ENCODE peak calls at places on chromosomes 12 and 14, in seven cellular contexts. One of them, this sample, is unnamed.

GRCh38 chr12:68446896-68447806 is 115.0 kb upstream of the MDM1 start:
- DNase-seq in M059J: no peak
- DNase-seq in stomach: no peak
- DNase-seq in epithelial cell of prostate: no peak
- DNase-seq in stimulated activated CD4-positive, alpha-beta T cell treated with anti-CD3 and anti-CD28 coated beads, Interleukin-2, amount 100 ng/mL, for 24 hours: no peak
- DNase-seq in left ventricle myocardium inferior: no peak
- DNase-seq in GM23248: peak
- DNase-seq in this sample: no peak

GRCh38 chr14:73637830-73638229 is 7.0 kb upstream of the DNAL1 start:
- DNase-seq in M059J: no peak
- DNase-seq in stomach: no peak
- DNase-seq in epithelial cell of prostate: no peak
- DNase-seq in stimulated activated CD4-positive, alpha-beta T cell treated with anti-CD3 and anti-CD28 coated beads, Interleukin-2, amount 100 ng/mL, for 24 hours: no peak
- DNase-seq in left ventricle myocardium inferior: no peak
- DNase-seq in GM23248: no peak
- DNase-seq in this sample: no peak

GRCh38 chr14:31297112-31297511 is 89.5 kb upstream of the HECTD1 start:
- DNase-seq in M059J: no peak
- DNase-seq in stomach: no peak
- DNase-seq in epithelial cell of prostate: no peak
- DNase-seq in stimulated activated CD4-positive, alpha-beta T cell treated with anti-CD3 and anti-CD28 coated beads, Interleukin-2, amount 100 ng/mL, for 24 hours: no peak
- DNase-seq in left ventricle myocardium inferior: no peak
- DNase-seq in GM23248: no peak
- DNase-seq in this sample: no peak

GRCh38 chr14:49549446-49549845 is 36.7 kb downstream of the RPS29 start:
- DNase-seq in M059J: no peak
- DNase-seq in stomach: no peak
- DNase-seq in epithelial cell of prostate: no peak
- DNase-seq in stimulated activated CD4-positive, alpha-beta T cell treated with anti-CD3 and anti-CD28 coated beads, Interleukin-2, amount 100 ng/mL, for 24 hours: no peak
- DNase-seq in left ventricle myocardium inferior: no peak
- DNase-seq in GM23248: no peak
- DNase-seq in this sample: no peak

GRCh38 chr14:103857256-103857655 is 9.9 kb upstream of the PPP1R13B start:
- DNase-seq in M059J: no peak
- DNase-seq in stomach: no peak
- DNase-seq in epithelial cell of prostate: no peak
- DNase-seq in stimulated activated CD4-positive, alpha-beta T cell treated with anti-CD3 and anti-CD28 coated beads, Interleukin-2, amount 100 ng/mL, for 24 hours: no peak
- DNase-seq in left ventricle myocardium inferior: no peak
- DNase-seq in GM23248: no peak
- DNase-seq in this sample: no peak

GRCh38 chr12:50655374-50655921 is 108.5 kb upstream of the ATF1 start:
- DNase-seq in M059J: no peak
- DNase-seq in stomach: no peak
- DNase-seq in epithelial cell of prostate: no peak
- DNase-seq in stimulated activated CD4-positive, alpha-beta T cell treated with anti-CD3 and anti-CD28 coated beads, Interleukin-2, amount 100 ng/mL, for 24 hours: no peak
- DNase-seq in left ventricle myocardium inferior: no peak
- DNase-seq in GM23248: no peak
- DNase-seq in this sample: no peak

GRCh38 chr12:70543444-70543843 is 93.8 kb downstream of the PTPRB start:
- DNase-seq in M059J: peak
- DNase-seq in stomach: no peak
- DNase-seq in epithelial cell of prostate: no peak
- DNase-seq in stimulated activated CD4-positive, alpha-beta T cell treated with anti-CD3 and anti-CD28 coated beads, Interleukin-2, amount 100 ng/mL, for 24 hours: no peak
- DNase-seq in left ventricle myocardium inferior: no peak
- DNase-seq in GM23248: peak
- DNase-seq in this sample: no peak

GRCh38 chr14:32217301-32217700 is 14.2 kb upstream of the RNU6-8 start:
- DNase-seq in M059J: no peak
- DNase-seq in stomach: no peak
- DNase-seq in epithelial cell of prostate: no peak
- DNase-seq in stimulated activated CD4-positive, alpha-beta T cell treated with anti-CD3 and anti-CD28 coated beads, Interleukin-2, amount 100 ng/mL, for 24 hours: no peak
- DNase-seq in left ventricle myocardium inferior: no peak
- DNase-seq in GM23248: no peak
- DNase-seq in this sample: no peak

GRCh38 chr14:72104011-72104613 is 171.9 kb downstream of the RGS6 start:
- DNase-seq in M059J: peak
- DNase-seq in stomach: no peak
- DNase-seq in epithelial cell of prostate: no peak
- DNase-seq in stimulated activated CD4-positive, alpha-beta T cell treated with anti-CD3 and anti-CD28 coated beads, Interleukin-2, amount 100 ng/mL, for 24 hours: peak
- DNase-seq in left ventricle myocardium inferior: no peak
- DNase-seq in GM23248: peak
- DNase-seq in this sample: peak

GRCh38 chr12:68098939-68099338 is 60.6 kb downstream of the IFNG start:
- DNase-seq in M059J: no peak
- DNase-seq in stomach: no peak
- DNase-seq in epithelial cell of prostate: no peak
- DNase-seq in stimulated activated CD4-positive, alpha-beta T cell treated with anti-CD3 and anti-CD28 coated beads, Interleukin-2, amount 100 ng/mL, for 24 hours: no peak
- DNase-seq in left ventricle myocardium inferior: no peak
- DNase-seq in GM23248: no peak
- DNase-seq in this sample: no peak